ENCODE peak calls at places on chromosomes 7 and 10, in seven cellular contexts. C is PC-3, S is hepatocyte, Y is right lobe of liver, J is Peyer's patch, N is ovary, F is heart left ventricle. G is an unnamed sample. For H3K4me1, the result is how much of the 10 kb centered on the place peaks cover.

GRCh38 chr10:129936266-129936922 is 27.7 kb downstream of the EBF3 start:
- DNase-seq in C (no peak), S (no peak), Y (no peak), N (peak), J (peak), F (peak), G (no peak)

GRCh38 chr10:75367098-75367497 is 34.5 kb downstream of the ZNF503 start:
- DNase-seq in F (no peak), J (no peak), Y (no peak), N (no peak), S (no peak), C (no peak), G (no peak)

GRCh38 chr7:99923200-99923599 is 3.9 kb upstream of the TRIM4 start:
- DNase-seq in J (no peak), C (no peak), F (no peak), Y (no peak), S (no peak), N (no peak), G (no peak)

GRCh38 chr7:29435167-29435566 is 128.5 kb upstream of the PRR15 start:
- DNase-seq in F (no peak), Y (no peak), N (no peak), C (peak), J (no peak), S (no peak), G (no peak)

GRCh38 chr7:66921396-66921917 is 432 bp downstream of the TMEM248 start:
- DNase-seq in F (no peak), Y (peak), N (peak), C (peak), S (peak), J (no peak), G (peak)

GRCh38 chr7:44463169-44463808 is 27.2 kb downstream of the NUDCD3 start:
- DNase-seq in C (peak), Y (no peak), J (no peak), N (no peak), F (peak), S (no peak), G (no peak)

GRCh38 chr10:29392376-29393021 is 103.6 kb downstream of the LYZL1 start:
- DNase-seq in F (no peak), Y (no peak), S (peak), N (no peak), C (peak), J (peak), G (peak)

GRCh38 chr7:92754756-92755581 is 81.4 kb downstream of the CDK6 start:
- DNase-seq in C (no peak), S (no peak), N (no peak), Y (no peak), F (peak), J (no peak), G (no peak)

GRCh38 chr7:50329775-50330174 is 25.3 kb downstream of the IKZF1 start:
- DNase-seq in F (no peak), Y (no peak), N (no peak), C (no peak), J (no peak), S (no peak), G (no peak)

GRCh38 chr7:47648301-47648900 is 66.5 kb upstream of the TNS3 start:
- DNase-seq in J (no peak), N (no peak), C (no peak), S (no peak), Y (no peak), F (no peak), G (no peak)

GRCh38 chr10:76950354-76950753 is 687.3 kb downstream of the KCNMA1 start:
- DNase-seq in J (no peak), F (no peak), C (no peak), Y (no peak), N (no peak), S (no peak), G (no peak)

GRCh38 chr10:36671607-36672006 is 453.8 kb upstream of the ANKRD30A start:
- DNase-seq in F (no peak), S (no peak), Y (no peak), N (no peak), J (no peak), C (peak), G (no peak)

GRCh38 chr7:14233898-14234174 is 244.4 kb upstream of the ETV1 start:
- DNase-seq in S (peak), J (no peak), N (no peak), Y (no peak), F (no peak), C (no peak), G (no peak)

GRCh38 chr7:31418928-31419327 is 78.4 kb upstream of the NEUROD6 start:
- DNase-seq in S (no peak), J (no peak), N (no peak), F (no peak), Y (no peak), C (peak), G (no peak)

GRCh38 chr10:46250481-46250880 is 36.3 kb upstream of the ANTXRL start:
- DNase-seq in C (no peak), S (no peak), N (no peak), F (no peak), J (no peak), Y (no peak), G (no peak)

DNA sequence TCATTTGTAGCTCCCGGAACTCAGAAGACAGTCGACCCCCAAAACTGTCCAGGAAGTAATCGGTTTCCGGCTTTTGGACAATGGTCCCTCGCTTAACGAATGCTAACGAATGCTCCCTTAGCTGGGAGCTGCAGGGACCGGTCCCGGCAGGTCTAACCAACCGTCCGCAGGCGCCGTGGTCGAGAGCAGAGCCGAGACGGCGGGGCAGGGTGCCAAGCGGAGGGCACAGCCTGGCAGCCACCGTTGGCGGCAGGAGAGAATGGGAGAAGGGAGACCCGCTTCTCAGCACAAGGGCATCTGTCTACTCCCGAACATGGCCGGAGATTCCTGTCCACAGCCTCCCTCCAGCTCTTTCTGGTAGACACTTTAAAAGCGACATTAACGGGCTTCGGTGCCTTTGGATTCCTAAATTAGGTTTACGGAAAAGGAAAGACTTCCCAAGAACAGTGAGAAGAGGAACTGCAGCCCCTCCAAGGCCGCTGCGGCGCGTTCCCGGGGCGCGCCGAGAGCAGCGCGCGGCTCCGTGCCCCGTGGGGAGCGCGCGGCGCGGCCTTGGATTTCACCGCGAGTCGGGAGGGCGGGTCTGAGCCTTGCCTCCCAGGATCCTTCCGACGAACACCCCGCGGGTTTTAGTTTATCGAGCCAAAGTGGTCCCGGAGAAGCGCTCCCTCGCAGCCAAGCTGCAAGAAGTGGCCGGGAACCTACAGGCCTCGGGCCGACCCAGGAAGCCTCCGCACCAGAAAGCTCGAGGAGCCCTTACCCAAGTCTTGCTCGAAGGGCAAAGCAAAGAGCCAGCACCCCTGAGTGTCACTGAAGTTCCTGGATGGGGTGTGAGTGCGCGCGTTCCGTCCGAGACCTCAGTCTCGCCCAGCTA is 3.6 kb upstream of the TBX20 start:
- DNase-seq in Y (no peak), F (peak), J (no peak), N (no peak), S (peak), C (no peak), G (no peak)
- TF ChIP-seq CTCF in Y (no peak), F (no peak), J (no peak), N (no peak), S (no peak), C (no peak), G (no peak)

GRCh38 chr10:48744587-48744986 is 59.9 kb downstream of the WDFY4 start:
- DNase-seq in Y (no peak), C (no peak), S (no peak), N (no peak), F (no peak), J (no peak), G (no peak)
- H3K4me1 ChIP-seq in Y (under half), C (under half), S (under half), N (under half), F (under half), J (under half), G (under half)

GRCh38 chr10:127986543-127987466 is 79.9 kb downstream of the PTPRE start:
- DNase-seq in F (no peak), J (peak), Y (no peak), C (no peak), S (no peak), N (no peak), G (no peak)

GRCh38 chr10:127984944-127985343 is 78.0 kb downstream of the PTPRE start:
- DNase-seq in C (no peak), Y (no peak), N (no peak), S (no peak), F (no peak), J (peak), G (no peak)

GRCh38 chr10:127980898-127981297 is 74.0 kb downstream of the PTPRE start:
- DNase-seq in Y (no peak), J (peak), C (no peak), S (no peak), F (no peak), N (no peak), G (no peak)

GRCh38 chr10:127982601-127983000 is 75.7 kb downstream of the PTPRE start:
- DNase-seq in N (no peak), F (no peak), C (no peak), S (no peak), Y (no peak), J (no peak), G (no peak)

DNA sequence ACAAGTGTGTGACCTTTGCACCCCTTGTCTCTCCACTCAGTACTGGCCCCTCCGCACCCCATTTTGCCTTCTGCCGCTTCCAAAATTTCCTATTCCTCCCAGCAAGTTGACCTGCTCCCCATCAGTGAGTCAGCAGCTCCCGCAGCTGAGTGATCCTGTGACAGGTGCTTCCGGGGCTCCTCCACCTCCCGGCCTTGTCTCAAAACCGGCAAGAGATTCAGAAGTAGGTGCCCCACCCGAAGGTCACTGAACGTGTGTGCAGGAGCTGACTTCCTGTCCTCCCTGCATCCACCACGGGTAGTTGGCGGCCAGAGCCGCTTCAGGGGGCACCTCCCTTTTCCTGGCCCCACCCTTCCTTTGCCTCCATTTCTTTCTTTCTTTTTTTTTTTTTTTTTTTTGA is 76.8 kb downstream of the PTPRE start:
- DNase-seq in S (no peak), J (peak), Y (no peak), N (no peak), C (no peak), F (no peak), G (no peak)
- H3K27ac ChIP-seq in S (no peak), J (no peak), Y (no peak), N (no peak), C (no peak), F (no peak), G (no peak)

GRCh38 chr7:41047789-41048191 is 655.1 kb downstream of the INHBA start:
- DNase-seq in S (peak), F (peak), N (no peak), C (peak), J (no peak), Y (peak), G (no peak)

GRCh38 chr7:41046778-41047177 is 656.1 kb downstream of the INHBA start:
- DNase-seq in J (no peak), N (no peak), F (no peak), Y (no peak), S (no peak), C (no peak), G (no peak)

GRCh38 chr7:41047192-41047591 is 655.7 kb downstream of the INHBA start:
- DNase-seq in Y (no peak), S (no peak), C (no peak), F (no peak), N (no peak), J (no peak), G (no peak)

GRCh38 chr7:41046221-41046761 is 656.6 kb downstream of the INHBA start:
- DNase-seq in J (no peak), N (no peak), S (no peak), F (peak), Y (no peak), C (peak), G (no peak)

GRCh38 chr7:41045556-41046123 is 657.2 kb downstream of the INHBA start:
- DNase-seq in J (no peak), N (no peak), Y (peak), S (peak), F (no peak), C (peak), G (no peak)
- TF ChIP-seq CTCF in J (peak), N (no peak), Y (peak), S (peak), F (no peak), C (peak), G (no peak)

GRCh38 chr7:101166909-101167644 is 1.7 kb upstream of the VGF start:
- DNase-seq in Y (no peak), N (no peak), J (no peak), C (no peak), F (no peak), S (peak), G (no peak)
- H3K4me1 ChIP-seq in Y (under half), N (under half), J (under half), C (under half), F (under half), S (under half), G (half or more)

GRCh38 chr10:95821766-95822165 is 65.8 kb downstream of the ENTPD1 start:
- DNase-seq in C (no peak), Y (no peak), F (no peak), J (no peak), N (no peak), S (no peak), G (no peak)
- H3K27ac ChIP-seq in C (no peak), Y (no peak), F (peak), J (no peak), N (no peak), S (no peak), G (no peak)